ENCODE peak calls at places on chromosomes 4 and X, in eight cellular contexts. B, T, S, L, O, K, F and N are unnamed samples. For H3K27me3, the result is how much of the 10 kb centered on the place peaks cover.

GRCh38 chr4:37662861-37663390 is 23.2 kb downstream of the RELL1 start:
- DNase-seq in B (peak), T (no peak), S (no peak), L (no peak), O (no peak), K (peak), F (no peak), N (peak)

GRCh38 chrX:29948653-29949052 is 266.7 kb upstream of the MAGEB2 start:
- DNase-seq in B (no peak), T (no peak), S (no peak), L (no peak), O (no peak), K (no peak), F (no peak), N (no peak)

GRCh38 chr4:142406917-142407501 is 439.1 kb downstream of the INPP4B start:
- DNase-seq in B (no peak), T (no peak), S (peak), L (no peak), O (no peak), K (no peak), F (no peak), N (no peak)

GRCh38 chr4:153222790-153223417 is 18.7 kb downstream of the TRIM2 start:
- DNase-seq in B (peak), T (peak), S (peak), L (no peak), O (no peak), K (peak), F (peak), N (peak)

GRCh38 chr4:115201042-115201330 is 87.6 kb upstream of the NDST4 start:
- DNase-seq in B (no peak), T (no peak), S (no peak), L (no peak), O (no peak), K (peak), F (no peak), N (no peak)

GRCh38 chr4:75696036-75696435 is 22.8 kb upstream of the G3BP2 start:
- DNase-seq in B (no peak), T (peak), S (peak), L (no peak), O (no peak), K (no peak), F (no peak), N (no peak)

GRCh38 chr4:108954880-108955279 is 192.0 kb upstream of the ETNPPL start:
- DNase-seq in B (no peak), T (no peak), S (no peak), L (no peak), O (peak), K (no peak), F (no peak), N (no peak)

GRCh38 chrX:129493643-129494042 is 29.6 kb downstream of the SMARCA1 start:
- DNase-seq in B (no peak), T (no peak), S (no peak), L (no peak), O (no peak), K (no peak), F (no peak), N (no peak)

GRCh38 chrX:147735364-147735763 is 176.4 kb upstream of the FMR1 start:
- DNase-seq in B (peak), T (no peak), S (no peak), L (no peak), O (no peak), K (no peak), F (no peak), N (no peak)

GRCh38 chr4:139825523-139826014 is 159.9 kb downstream of the MGST2 start:
- DNase-seq in B (no peak), T (no peak), S (no peak), L (no peak), O (no peak), K (no peak), F (no peak), N (no peak)

GRCh38 chr4:139823746-139824145 is 158.1 kb downstream of the MGST2 start:
- DNase-seq in B (no peak), T (no peak), S (no peak), L (no peak), O (no peak), K (no peak), F (no peak), N (no peak)

GRCh38 chr4:139823345-139823744 is 157.7 kb downstream of the MGST2 start:
- DNase-seq in B (no peak), T (no peak), S (no peak), L (no peak), O (no peak), K (no peak), F (no peak), N (no peak)

GRCh38 chr4:139822391-139822790 is 156.8 kb downstream of the MGST2 start:
- DNase-seq in B (no peak), T (no peak), S (no peak), L (no peak), O (no peak), K (no peak), F (no peak), N (no peak)

GRCh38 chr4:139824882-139825522 is 159.4 kb downstream of the MGST2 start:
- DNase-seq in B (peak), T (no peak), S (no peak), L (no peak), O (no peak), K (no peak), F (no peak), N (no peak)
- H3K27ac ChIP-seq in B (peak), T (no peak), S (no peak), L (no peak), O (no peak), K (peak), F (no peak), N (no peak)

GRCh38 chrX:134661295-134661694 is 3.0 kb upstream of the PLAC1 start:
- DNase-seq in B (no peak), T (no peak), S (no peak), L (no peak), O (no peak), K (no peak), F (no peak), N (no peak)

GRCh38 chrX:134658421-134658896 is at the start of gene PLAC1:
- DNase-seq in B (no peak), T (no peak), S (no peak), L (no peak), O (no peak), K (no peak), F (no peak), N (no peak)

GRCh38 chrX:134658002-134658401 is 269 bp downstream of the PLAC1 start:
- DNase-seq in B (no peak), T (no peak), S (no peak), L (no peak), O (no peak), K (no peak), F (no peak), N (no peak)

GRCh38 chrX:134660627-134661026 is 2.4 kb upstream of the PLAC1 start:
- DNase-seq in B (no peak), T (no peak), S (no peak), L (no peak), O (no peak), K (no peak), F (no peak), N (no peak)

DNA sequence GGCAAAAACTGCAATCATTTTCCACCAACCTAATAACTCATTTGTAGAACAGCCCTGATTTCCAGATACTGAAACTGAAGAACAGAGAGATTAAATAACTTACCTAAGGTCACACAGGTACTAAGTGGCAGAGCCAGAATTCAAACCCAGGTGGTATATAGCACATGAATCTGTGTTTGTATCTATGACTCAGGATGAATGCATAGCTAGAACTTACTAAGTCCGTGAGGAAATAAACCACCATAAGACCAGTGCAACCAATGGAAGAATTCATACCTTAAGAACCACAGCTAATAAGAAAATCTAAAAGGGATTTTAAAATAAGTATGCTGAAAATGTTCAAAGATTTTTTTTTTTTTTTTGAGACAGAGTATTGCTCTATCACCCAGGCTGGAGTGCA is 1.5 kb upstream of the PLAC1 start:
- DNase-seq in B (no peak), T (no peak), S (no peak), L (no peak), O (no peak), K (no peak), F (no peak), N (no peak)
- H3K27me3 ChIP-seq in B (under half), T (under half), S (under half), L (under half), O (under half), K (under half), F (under half), N (under half)

DNA sequence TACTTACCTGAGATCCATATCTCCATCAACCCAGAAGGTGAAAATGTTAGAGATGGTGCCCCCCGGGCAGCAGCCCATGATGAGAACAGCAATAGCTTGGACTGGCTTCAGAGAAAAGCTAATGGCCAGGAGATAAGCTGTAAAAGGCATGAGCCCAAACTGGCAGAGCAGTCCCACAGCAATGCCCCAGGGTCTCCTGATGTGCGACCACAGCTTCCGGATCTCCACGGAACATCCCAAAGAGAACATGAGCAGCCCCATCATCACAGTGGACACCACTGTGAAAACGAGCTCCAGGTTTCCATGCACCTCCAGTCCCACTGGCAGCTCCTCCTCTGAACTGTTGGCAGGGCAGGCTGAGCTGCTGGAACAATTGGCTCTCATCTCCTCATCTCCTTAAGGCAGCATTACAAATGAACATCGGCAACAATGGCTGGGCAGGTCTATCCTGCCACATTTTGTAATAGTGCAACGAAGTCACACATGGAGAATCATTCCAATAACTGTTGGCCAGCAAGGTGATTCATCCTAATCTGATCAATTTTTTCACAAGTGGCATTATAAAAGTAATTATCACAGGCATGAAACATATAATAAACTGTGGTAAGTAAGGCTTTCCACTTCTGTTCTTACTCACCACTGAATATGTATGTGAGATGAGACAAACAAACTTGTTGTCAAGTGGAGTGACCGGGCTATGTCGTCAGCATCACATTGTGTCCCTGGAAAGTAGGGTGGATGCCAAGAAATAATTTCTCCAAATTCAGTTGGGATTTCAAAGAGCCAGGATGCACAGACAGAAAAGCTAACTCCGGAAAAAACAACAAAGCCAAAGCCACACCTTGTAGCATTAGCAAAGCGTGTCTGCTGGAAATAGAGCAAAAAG is at the start of gene SLC10A6:
- DNase-seq in B (no peak), T (no peak), S (no peak), L (peak), O (no peak), K (peak), F (no peak), N (no peak)
- H3K27ac ChIP-seq in B (no peak), T (no peak), S (no peak), L (no peak), O (no peak), K (no peak), F (peak), N (peak)

DNA sequence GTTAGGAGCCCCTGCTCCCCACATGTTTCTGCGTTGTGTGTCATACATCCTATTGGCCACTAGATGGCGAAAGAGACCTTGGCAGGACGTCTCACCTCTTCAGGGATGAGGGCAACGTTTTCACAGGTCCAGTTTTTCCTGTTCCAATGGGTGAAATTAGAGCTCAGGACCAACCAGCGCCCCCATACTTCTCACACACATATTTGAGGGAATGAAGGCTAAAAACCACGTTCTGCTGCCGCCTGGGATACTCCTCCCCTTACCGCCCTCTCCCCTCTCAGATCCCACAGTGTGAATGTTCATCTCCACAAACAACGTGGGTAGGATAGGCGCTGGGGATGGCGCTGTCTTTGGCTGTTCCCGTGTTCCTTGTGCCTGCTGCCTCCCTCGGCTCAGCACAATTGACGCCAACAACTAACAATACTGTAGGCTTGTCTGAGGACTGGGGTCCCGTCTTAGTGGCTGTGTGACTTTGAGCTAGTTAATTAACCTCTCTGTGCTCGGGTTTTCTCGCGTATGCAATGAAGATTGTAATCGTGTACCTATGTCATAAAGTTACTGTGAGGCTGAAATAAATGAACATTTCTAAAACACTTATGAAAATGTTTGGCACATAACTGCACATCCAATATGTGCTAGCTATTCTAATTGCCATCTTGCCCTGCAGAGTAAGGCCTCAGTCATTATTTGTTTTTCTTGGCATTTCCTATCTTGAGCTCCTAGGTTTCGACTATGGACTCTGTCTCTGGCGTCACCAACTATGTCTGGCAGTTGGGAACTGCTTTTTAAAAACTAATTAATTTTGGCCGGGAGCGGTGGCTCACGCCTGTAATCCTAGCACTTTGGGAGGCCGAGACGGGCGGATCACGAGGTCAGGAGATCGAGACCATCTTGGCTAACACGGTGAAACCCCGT is 181.3 kb upstream of the STK26 start:
- DNase-seq in B (peak), T (no peak), S (peak), L (no peak), O (peak), K (peak), F (no peak), N (peak)
- H3K27me3 ChIP-seq in B (under half), T (under half), S (under half), L (under half), O (under half), K (under half), F (under half), N (under half)

GRCh38 chrX:154013001-154013421 is 6.7 kb downstream of the IRAK1 start:
- DNase-seq in B (no peak), T (no peak), S (no peak), L (no peak), O (no peak), K (no peak), F (no peak), N (no peak)
- H3K27ac ChIP-seq in B (no peak), T (no peak), S (no peak), L (peak), O (peak), K (no peak), F (no peak), N (no peak)

GRCh38 chr4:16521156-16521915 is 295.1 kb upstream of the TAPT1 start:
- DNase-seq in B (no peak), T (no peak), S (no peak), L (no peak), O (no peak), K (no peak), F (no peak), N (no peak)

GRCh38 chr4:16524911-16525574 is 298.8 kb upstream of the TAPT1 start:
- DNase-seq in B (no peak), T (no peak), S (no peak), L (peak), O (no peak), K (no peak), F (no peak), N (peak)

DNA sequence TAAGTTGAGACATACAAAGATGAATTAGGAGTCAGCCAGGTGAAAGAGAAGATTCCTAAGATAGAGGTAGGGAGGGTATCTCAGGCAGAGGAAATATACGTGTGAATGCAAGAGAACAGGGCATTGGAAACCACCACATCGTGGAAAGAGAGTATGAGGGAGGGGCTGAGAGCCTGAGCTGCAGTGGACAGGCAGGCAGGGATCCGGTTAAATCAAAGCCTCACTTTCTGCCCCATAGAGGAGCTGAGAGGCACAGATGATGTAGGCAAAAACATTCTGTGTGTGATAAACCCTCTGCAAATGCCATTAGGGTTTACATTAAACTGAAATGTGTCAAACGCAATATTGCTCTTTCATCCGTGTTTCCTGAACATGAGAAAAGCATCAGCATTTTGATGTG is 298.1 kb upstream of the TAPT1 start:
- DNase-seq in B (no peak), T (no peak), S (no peak), L (no peak), O (no peak), K (no peak), F (no peak), N (no peak)
- H3K27me3 ChIP-seq in B (under half), T (under half), S (under half), L (under half), O (under half), K (under half), F (under half), N (under half)

GRCh38 chrX:31929366-31929765 is 857.5 kb upstream of the FTHL17 start:
- DNase-seq in B (no peak), T (no peak), S (no peak), L (no peak), O (no peak), K (no peak), F (no peak), N (no peak)
- H3K27ac ChIP-seq in B (no peak), T (no peak), S (no peak), L (no peak), O (no peak), K (no peak), F (no peak), N (no peak)

GRCh38 chrX:95505721-95506120 is 1178.9 kb upstream of the DIAPH2 start:
- DNase-seq in B (peak), T (no peak), S (no peak), L (no peak), O (no peak), K (peak), F (no peak), N (no peak)
- H3K27me3 ChIP-seq in B (under half), T (under half), S (under half), L (under half), O (under half), K (under half), F (under half), N (under half)

GRCh38 chr4:99349338-99349737 is 3.2 kb downstream of the ADH1C start:
- DNase-seq in B (no peak), T (no peak), S (no peak), L (no peak), O (no peak), K (no peak), F (no peak), N (no peak)

GRCh38 chr4:99351487-99351886 is 1.1 kb downstream of the ADH1C start:
- DNase-seq in B (no peak), T (no peak), S (no peak), L (no peak), O (no peak), K (no peak), F (no peak), N (no peak)

GRCh38 chr4:99356992-99357391 is 4.4 kb upstream of the ADH1C start:
- DNase-seq in B (no peak), T (no peak), S (no peak), L (no peak), O (no peak), K (no peak), F (no peak), N (no peak)

GRCh38 chr4:99352602-99353580 is at the start of gene ADH1C:
- DNase-seq in B (no peak), T (peak), S (no peak), L (no peak), O (no peak), K (no peak), F (no peak), N (no peak)
- H3K27ac ChIP-seq in B (no peak), T (peak), S (no peak), L (no peak), O (no peak), K (no peak), F (no peak), N (peak)

DNA sequence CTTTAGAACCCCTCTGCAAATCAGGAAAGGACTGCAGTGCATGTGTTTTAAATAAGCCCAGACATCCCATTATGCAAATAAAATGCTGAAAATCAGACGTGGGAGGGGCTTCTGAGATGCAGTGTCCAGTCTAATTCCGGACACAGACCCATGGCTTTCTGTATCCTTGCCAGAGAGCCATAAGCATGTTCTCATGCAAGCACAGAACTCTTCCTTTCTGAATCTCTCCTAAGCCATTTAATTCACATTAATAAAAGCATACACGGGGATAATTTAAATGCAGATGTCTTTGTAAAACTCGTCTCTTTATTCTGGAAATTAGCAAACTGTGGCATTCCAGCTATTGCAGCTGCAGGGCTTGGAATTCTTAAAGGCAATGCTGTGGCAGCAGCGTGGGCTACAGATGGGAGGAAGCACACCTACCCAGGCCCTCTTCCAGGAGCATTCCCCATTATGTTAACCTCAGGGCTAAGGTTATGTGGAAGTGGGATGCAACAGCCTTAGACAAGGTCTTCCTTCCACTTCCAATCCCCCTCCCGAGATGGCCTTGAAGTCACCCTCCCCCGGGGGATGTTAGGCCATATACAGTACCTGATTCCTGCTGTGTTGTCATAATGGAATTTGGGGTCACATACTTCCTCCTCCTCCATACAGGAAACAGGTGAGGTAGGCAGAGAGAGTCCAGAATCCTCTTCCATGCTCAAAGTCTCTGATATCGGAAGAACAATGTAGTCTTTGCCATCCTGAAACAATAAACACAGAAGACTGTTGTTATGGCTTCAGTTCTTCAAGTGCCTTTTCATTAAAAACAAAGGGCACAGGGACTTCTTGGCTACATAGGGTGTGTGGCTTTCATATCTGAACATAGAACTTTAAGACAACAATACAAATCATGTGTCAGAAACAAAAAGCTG is 38.1 kb downstream of the KDR start:
- DNase-seq in B (peak), T (no peak), S (no peak), L (peak), O (no peak), K (no peak), F (no peak), N (no peak)
- H3K27me3 ChIP-seq in B (under half), T (under half), S (under half), L (under half), O (under half), K (under half), F (under half), N (under half)